ENCODE peak calls at places on chromosomes 1 and 21, in seven cellular contexts. I is GM12892, Y is HepG2, A is K562, B is GM12878, V is H1, F is SK-N-SH. S is an unnamed sample.

GRCh38 chr21:36591326-36591970 is 107.5 kb upstream of the SIM2 start:
- DNase-seq in A (no peak), I (no peak), F (no peak), B (no peak), V (no peak), Y (no peak), S (no peak)

GRCh38 chr1:53465023-53465957 is 6.1 kb downstream of the DMRTB1 start:
- DNase-seq in V (no peak), A (no peak), B (no peak), F (peak; percentile 65), Y (no peak), I (no peak), S (no peak)

GRCh38 chr1:44476891-44477290 is 71.8 kb downstream of the RNF220 start:
- DNase-seq in V (no peak), F (no peak), A (no peak), I (no peak), B (no peak), Y (no peak), S (no peak)

GRCh38 chr1:85290826-85291225 is 14.4 kb upstream of the BCL10 start:
- DNase-seq in V (no peak), I (no peak), B (no peak), F (no peak), Y (no peak), A (no peak), S (no peak)

GRCh38 chr1:100360790-100361232 is 8.5 kb downstream of the CDC14A start:
- DNase-seq in B (no peak), Y (no peak), F (no peak), A (no peak), I (no peak), V (no peak), S (no peak)

GRCh38 chr1:56904706-56905105 is 50.1 kb downstream of the C8A start:
- DNase-seq in A (no peak), F (no peak), B (no peak), V (no peak), Y (no peak), I (no peak), S (no peak)

GRCh38 chr1:9643351-9644256 is 7.9 kb upstream of the PIK3CD start:
- DNase-seq in I (no peak), A (no peak), F (no peak), B (no peak), Y (no peak), V (no peak), S (no peak)

GRCh38 chr1:67332653-67333529 is 25.2 kb downstream of the IL12RB2 start:
- DNase-seq in V (no peak), A (no peak), Y (no peak), B (peak; percentile 91), F (no peak), I (peak; percentile 23), S (no peak)

GRCh38 chr21:43599728-43600127 is 59.6 kb downstream of the HSF2BP start:
- DNase-seq in Y (no peak), F (no peak), A (no peak), I (no peak), V (no peak), B (no peak), S (no peak)

GRCh38 chr1:206447079-206447780 is 23.0 kb upstream of the IKBKE start:
- DNase-seq in B (no peak), V (no peak), I (no peak), F (peak; percentile 77), Y (no peak), A (no peak), S (no peak)

GRCh38 chr1:198763298-198763714 is 124.5 kb downstream of the PTPRC start:
- DNase-seq in F (no peak), B (no peak), Y (no peak), A (no peak), I (no peak), V (no peak), S (no peak)

GRCh38 chr21:34830386-34831140 is 161.8 kb downstream of the CLIC6 start:
- DNase-seq in V (no peak), B (no peak), Y (no peak), A (no peak), I (no peak), F (no peak), S (no peak)

GRCh38 chr1:89739013-89739843 is 81.6 kb upstream of the LRRC8D start:
- DNase-seq in B (no peak), A (no peak), F (no peak), V (no peak), Y (no peak), I (no peak), S (no peak)

GRCh38 chr1:222946436-222946835 is 131.6 kb downstream of the DISP1 start:
- DNase-seq in F (no peak), V (no peak), B (no peak), A (no peak), I (no peak), Y (no peak), S (no peak)

GRCh38 chr1:100606438-100606837 is 68.5 kb downstream of the GPR88 start:
- DNase-seq in I (no peak), A (no peak), B (no peak), Y (no peak), V (no peak), F (peak; percentile 17), S (no peak)

GRCh38 chr1:2840036-2840809 is 38.7 kb upstream of the TTC34 start:
- DNase-seq in I (no peak), V (no peak), Y (no peak), F (no peak), B (no peak), A (peak; percentile 28), S (no peak)

GRCh38 chr1:236799001-236799400 is 3.9 kb downstream of the MTR start:
- DNase-seq in F (no peak), Y (no peak), I (no peak), V (no peak), A (no peak), B (no peak), S (no peak)

GRCh38 chr21:45769239-45769758 is 125.8 kb downstream of the PCBP3 start:
- DNase-seq in Y (no peak), I (no peak), F (no peak), A (no peak), B (no peak), V (no peak), S (no peak)

GRCh38 chr1:151197863-151198253 is 494 bp upstream of the PIP5K1A start:
- DNase-seq in F (no peak), V (no peak), I (no peak), B (no peak), Y (peak; percentile 81), A (no peak), S (no peak)

GRCh38 chr1:217402301-217402700 is 228.6 kb downstream of the GPATCH2 start:
- DNase-seq in A (no peak), Y (no peak), F (no peak), B (no peak), V (no peak), I (no peak), S (no peak)

GRCh38 chr1:229897540-229897939 is 169.5 kb upstream of the GALNT2 start:
- DNase-seq in A (no peak), Y (no peak), V (no peak), I (no peak), B (no peak), F (no peak), S (no peak)

GRCh38 chr21:38166214-38166547 is 90.6 kb upstream of the KCNJ15 start:
- DNase-seq in F (peak; percentile 8), B (no peak), A (no peak), I (no peak), Y (no peak), V (no peak), S (no peak)

GRCh38 chr1:41442697-41443251 is 41.7 kb downstream of the EDN2 start:
- DNase-seq in V (no peak), F (peak; percentile 74), A (no peak), B (no peak), I (no peak), Y (no peak), S (no peak)

DNA sequence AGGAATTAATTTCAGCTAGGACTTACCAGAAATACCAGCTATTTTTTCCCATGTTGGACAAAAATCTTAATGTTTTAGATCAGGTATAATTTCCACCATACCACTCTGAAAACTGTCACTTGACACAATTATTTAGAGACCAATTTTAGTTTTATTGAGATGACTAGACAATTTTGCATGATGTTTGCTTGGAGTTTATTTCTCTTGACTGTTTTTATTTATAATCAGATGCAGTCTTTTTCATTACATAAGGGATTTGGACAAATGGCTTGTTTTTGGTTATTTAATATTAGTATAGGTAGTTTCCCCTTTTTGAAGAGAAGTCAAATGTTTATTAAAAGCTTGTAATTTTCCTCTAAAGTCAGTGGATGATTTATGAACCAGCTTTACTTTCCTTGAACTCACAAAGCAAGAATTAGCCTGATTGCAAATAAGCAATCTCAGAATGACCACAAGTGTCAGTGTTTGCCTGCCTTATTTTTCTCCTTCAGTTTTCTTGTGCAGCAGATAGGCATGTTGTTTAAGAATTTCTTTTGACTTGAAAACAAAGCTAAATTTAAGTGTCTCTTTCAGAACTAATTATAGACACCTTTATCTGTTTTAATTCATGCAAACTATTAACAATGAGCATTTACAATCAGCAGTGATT is 3.8 kb upstream of the B3GALT2 start:
- DNase-seq in V (no peak), B (no peak), Y (no peak), A (no peak), F (no peak), I (no peak), S (no peak)
- TF ChIP-seq TAF1 in V (no peak), B (no peak), Y (no peak), A (no peak), F (no peak), I (no peak), S (no peak)

GRCh38 chr1:224684920-224685547 is 68.9 kb downstream of the CNIH3 start:
- DNase-seq in A (no peak), I (no peak), Y (no peak), B (no peak), V (no peak), F (no peak), S (no peak)
- TF ChIP-seq TAF1 in A (no peak), I (no peak), Y (no peak), B (no peak), V (no peak), F (no peak), S (no peak)

DNA sequence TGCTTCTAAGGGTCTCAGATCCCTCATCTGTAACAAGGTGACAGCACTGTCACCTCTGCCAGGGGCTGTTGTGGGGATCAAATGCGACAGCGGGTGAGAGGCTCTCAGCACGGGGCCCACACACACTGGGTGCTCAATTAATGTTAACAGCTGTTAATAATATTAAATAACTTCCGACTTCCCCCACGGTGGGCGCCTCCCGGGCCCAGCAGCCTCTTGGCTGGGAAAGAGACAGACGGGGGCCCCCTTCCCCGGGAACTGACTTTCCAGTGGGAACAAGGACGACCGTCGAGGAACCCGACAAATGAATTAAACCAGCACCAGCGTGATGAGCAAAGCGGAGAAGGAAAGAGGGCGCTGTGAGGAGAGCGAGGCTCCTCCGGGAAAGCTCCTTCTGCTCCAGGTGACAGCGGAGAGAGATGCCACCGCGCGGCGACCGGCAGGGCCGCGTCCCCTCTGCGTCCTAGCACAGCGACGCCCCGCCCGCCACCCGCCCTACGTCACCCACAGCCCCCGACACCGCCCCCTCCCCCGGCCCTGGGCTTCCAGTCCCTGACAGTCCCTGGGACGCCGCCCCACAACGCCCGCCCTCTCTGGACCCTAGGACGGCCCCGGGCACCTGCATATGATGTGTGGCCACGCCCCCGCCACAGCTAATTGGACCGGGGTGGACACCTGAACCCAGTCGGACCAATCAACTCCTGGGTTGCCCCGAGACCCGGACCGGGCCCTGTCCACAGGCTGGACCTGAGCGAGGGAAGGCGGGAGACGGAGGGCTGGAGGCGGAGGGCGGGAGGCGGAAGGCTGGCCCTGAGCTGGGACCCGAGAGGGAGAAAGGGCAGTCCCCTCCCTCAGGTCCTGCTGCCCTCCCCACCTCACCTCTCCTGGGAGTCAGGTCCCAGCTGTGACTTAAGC is 38.2 kb downstream of the MATN1 start:
- DNase-seq in F (peak; percentile 77), V (peak; percentile 97), I (no peak), Y (peak; percentile 78), A (peak; percentile 73), B (no peak), S (no peak)
- TF ChIP-seq TAF1 in F (no peak), V (peak; percentile 50), I (no peak), Y (no peak), A (no peak), B (no peak), S (no peak)

GRCh38 chr1:189336115-189337100 is 1141.3 kb downstream of the BRINP3 start:
- DNase-seq in Y (peak; percentile 4), V (no peak), A (no peak), F (no peak), B (no peak), I (no peak), S (no peak)
- TF ChIP-seq TAF1 in Y (no peak), V (no peak), A (no peak), F (no peak), B (no peak), I (no peak), S (no peak)